ENCODE peak calls at places on chromosomes 12 and 14, in nine cellular contexts. U is GM06990, N is cardiac fibroblast, K is mucosa of descending colon, Q is transverse colon, X is bronchial epithelial cell, Z is endodermal cell, F is fibroblast of lung, V is left ventricle myocardium inferior. P is an unnamed sample.

GRCh38 chr14:90518941-90519256 is 122.1 kb downstream of the CALM1 start:
- DNase-seq in N (peak; percentile 41), V (no peak), Z (peak; percentile 87), X (peak; percentile 23), Q (peak; percentile 54), F (no peak), U (peak; percentile 29), K (peak; percentile 53), P (no peak)

GRCh38 chr14:36675581-36675980 is 13.9 kb downstream of the PAX9 start:
- DNase-seq in X (no peak), F (no peak), U (no peak), N (no peak), V (no peak), Z (no peak), K (no peak), Q (no peak), P (no peak)

GRCh38 chr14:106506901-106507305 is 980.5 kb downstream of the TMEM121 start:
- DNase-seq in Z (no peak), N (no peak), U (no peak), Q (peak; percentile 22), X (no peak), F (no peak), V (no peak), K (peak; percentile 29), P (no peak)

GRCh38 chr12:51590347-51591019 is 550 bp upstream of the SCN8A start:
- DNase-seq in Q (peak; percentile 73), X (no peak), U (peak; percentile 84), N (peak; percentile 42), F (peak; percentile 73), K (peak; percentile 82), V (peak; percentile 57), Z (peak; percentile 97), P (no peak)

GRCh38 chr14:102659797-102660196 is 67.3 kb downstream of the RCOR1 start:
- DNase-seq in K (no peak), F (peak; percentile 75), V (no peak), Z (no peak), X (peak; percentile 62), N (peak; percentile 59), Q (no peak), U (no peak), P (no peak)

GRCh38 chr14:103597623-103598372 is 31.2 kb upstream of the KLC1 start:
- DNase-seq in N (peak; percentile 86), K (no peak), Q (no peak), V (peak; percentile 25), F (peak; percentile 93), U (no peak), Z (no peak), X (peak; percentile 85), P (no peak)

GRCh38 chr12:2057041-2057792 is 4.4 kb downstream of the CACNA1C start:
- DNase-seq in V (peak; percentile 58), U (no peak), N (peak; percentile 62), Q (peak; percentile 70), X (no peak), Z (peak; percentile 99), K (peak; percentile 80), F (peak; percentile 56), P (no peak)

GRCh38 chr12:9378430-9378835 is 170.2 kb upstream of the PZP start:
- DNase-seq in V (no peak), F (no peak), K (peak; percentile 31), Q (no peak), X (peak; percentile 44), Z (peak; percentile 85), U (no peak), N (no peak), P (no peak)

GRCh38 chr12:118136559-118137003 is 657 bp downstream of the PEBP1 start:
- DNase-seq in U (peak; percentile 65), V (peak; percentile 46), F (peak; percentile 53), Z (peak; percentile 83), X (peak; percentile 17), Q (peak; percentile 61), N (peak; percentile 58), K (peak; percentile 69), P (peak; percentile 77)

GRCh38 chr12:1611775-1612174 is 17.3 kb upstream of the WNT5B start:
- DNase-seq in K (no peak), Z (no peak), Q (no peak), U (no peak), F (peak; percentile 93), V (no peak), N (peak; percentile 90), X (peak; percentile 81), P (no peak)

GRCh38 chr14:105384605-105385321 is 13.6 kb upstream of the TEX22 start:
- DNase-seq in N (no peak), V (peak; percentile 13), Q (no peak), F (no peak), U (peak; percentile 4), K (no peak), X (no peak), Z (no peak), P (no peak)

GRCh38 chr12:69007166-69007857 is 74.3 kb upstream of the CPM start:
- DNase-seq in Z (peak; percentile 72), U (no peak), K (peak; percentile 62), Q (peak; percentile 29), F (peak; percentile 83), V (no peak), N (peak; percentile 86), X (peak; percentile 92), P (no peak)

DNA sequence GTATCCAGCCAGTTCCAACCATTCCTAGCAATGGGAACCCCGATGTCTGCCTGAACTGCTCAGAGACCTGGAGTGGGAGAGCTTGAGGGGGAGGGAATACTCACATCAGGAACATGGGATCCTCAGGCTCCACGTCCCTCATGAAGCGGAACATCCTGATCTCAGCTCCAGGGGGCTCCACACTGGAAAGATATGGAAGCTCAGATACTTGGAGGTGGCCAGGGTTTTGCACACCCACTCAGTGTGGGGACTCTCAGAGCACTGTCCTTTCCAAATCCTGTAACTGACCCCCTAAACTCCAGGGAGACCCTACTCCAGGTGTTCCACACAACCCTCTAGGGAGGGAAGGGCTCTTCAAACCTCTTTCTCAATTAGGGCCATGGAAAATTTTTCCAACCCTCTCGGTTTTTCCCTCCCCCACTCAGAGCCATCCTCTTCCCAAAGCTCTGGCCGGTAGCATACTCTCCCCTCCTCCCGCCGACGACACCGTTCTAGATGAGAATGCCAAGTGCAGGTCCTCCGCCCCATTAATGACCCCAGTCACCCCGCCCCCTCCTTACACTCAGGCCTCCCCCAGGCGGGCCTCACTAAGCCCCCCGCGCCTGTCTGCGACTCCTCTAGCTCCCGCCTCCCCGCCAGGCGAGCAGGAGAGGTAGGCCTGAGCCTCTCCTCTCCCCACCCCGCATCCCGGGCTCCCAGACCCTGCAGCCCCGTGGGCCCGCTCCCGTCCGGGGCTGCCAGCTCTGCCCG is 585 bp downstream of the MLF2 start:
- DNase-seq in U (no peak), N (peak; percentile 54), Z (peak; percentile 69), V (peak; percentile 55), X (peak; percentile 23), Q (peak; percentile 50), F (peak; percentile 60), K (peak; percentile 58), P (no peak)
- TF ChIP-seq CTCF in U (no peak), N (peak; percentile 53), Z (peak; percentile 74), V (no peak), X (peak; percentile 36), Q (no peak), F (peak; percentile 38), K (no peak), P (no peak)

DNA sequence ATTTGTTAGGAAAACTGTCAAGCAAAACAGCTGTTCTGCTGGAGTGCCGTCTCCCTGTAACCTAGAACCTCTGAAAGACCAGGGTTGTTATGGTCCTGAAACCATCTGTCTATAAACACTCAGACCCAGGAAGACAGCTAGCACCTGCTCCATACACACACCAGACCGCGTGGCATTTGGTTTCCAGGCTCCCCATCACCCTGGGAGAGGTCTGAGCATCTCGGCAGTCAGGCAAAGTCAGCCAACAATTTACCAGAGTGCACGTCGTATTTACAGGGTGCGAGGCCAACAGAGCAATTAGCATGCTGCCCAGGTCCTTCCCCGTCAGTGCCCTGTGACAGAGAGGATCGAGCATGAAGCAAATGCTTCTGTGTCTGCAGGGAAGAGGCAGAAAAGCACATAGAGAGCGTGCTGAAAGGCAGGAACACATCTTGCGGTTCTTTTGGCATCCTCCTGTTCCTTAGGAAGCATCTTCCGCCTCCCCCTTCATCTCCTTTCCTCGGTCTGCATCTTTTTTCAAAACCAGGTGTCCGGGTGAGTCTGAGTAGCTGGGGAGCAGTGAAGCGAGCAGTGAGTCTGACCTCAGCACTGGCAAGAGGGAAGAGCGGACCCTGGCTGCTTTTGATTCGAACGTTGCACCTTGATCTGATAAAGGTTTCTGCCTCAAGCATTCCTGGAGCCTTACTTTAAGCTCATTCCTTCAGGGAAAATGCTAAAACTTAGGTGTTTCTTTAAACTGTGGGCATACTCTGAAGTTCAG is 272.3 kb downstream of the SLC15A4 start:
- DNase-seq in X (no peak), Q (no peak), V (no peak), F (no peak), Z (no peak), K (no peak), U (no peak), N (no peak), P (no peak)
- H3K4me3 ChIP-seq in X (no peak overlapping the region), Q (no peak overlapping the region), V (no peak overlapping the region), F (no peak overlapping the region), Z (no peak overlapping the region), K (no peak overlapping the region), U (no peak overlapping the region), N (no peak overlapping the region), P (no peak overlapping the region)

GRCh38 chr12:127560041-127560478 is 706.9 kb upstream of the TMEM132C start:
- DNase-seq in U (no peak), N (no peak), K (no peak), X (no peak), F (no peak), V (no peak), Z (no peak), Q (no peak), P (no peak)
- TF ChIP-seq CTCF in U (no peak), N (no peak), K (no peak), X (no peak), F (no peak), V (no peak), Z (peak; percentile 3), Q (no peak), P (no peak)

GRCh38 chr12:57744194-57744776 is 554 bp upstream of the TSPAN31 start:
- DNase-seq in K (peak; percentile 79), N (peak; percentile 92), V (peak; percentile 72), U (no peak), F (no peak), Q (peak; percentile 84), X (no peak), Z (no peak), P (peak; percentile 93)

GRCh38 chr12:57744777-57745484 is at the start of gene TSPAN31:
- DNase-seq in N (peak; percentile 99), Z (peak; percentile 99), F (peak; percentile 98), V (peak; percentile 98), K (peak; percentile 99), Q (peak; percentile 98), U (peak; percentile 88), X (peak; percentile 96), P (peak; percentile 98)

GRCh38 chr12:57743769-57744168 is 1.1 kb upstream of the TSPAN31 start:
- DNase-seq in Q (no peak), F (no peak), Z (no peak), N (no peak), V (no peak), K (no peak), U (no peak), X (no peak), P (no peak)

GRCh38 chr12:57745485-57745881 is 644 bp downstream of the TSPAN31 start:
- DNase-seq in X (no peak), K (no peak), V (no peak), U (no peak), Z (peak; percentile 71), N (peak; percentile 29), Q (no peak), F (no peak), P (no peak)

DNA sequence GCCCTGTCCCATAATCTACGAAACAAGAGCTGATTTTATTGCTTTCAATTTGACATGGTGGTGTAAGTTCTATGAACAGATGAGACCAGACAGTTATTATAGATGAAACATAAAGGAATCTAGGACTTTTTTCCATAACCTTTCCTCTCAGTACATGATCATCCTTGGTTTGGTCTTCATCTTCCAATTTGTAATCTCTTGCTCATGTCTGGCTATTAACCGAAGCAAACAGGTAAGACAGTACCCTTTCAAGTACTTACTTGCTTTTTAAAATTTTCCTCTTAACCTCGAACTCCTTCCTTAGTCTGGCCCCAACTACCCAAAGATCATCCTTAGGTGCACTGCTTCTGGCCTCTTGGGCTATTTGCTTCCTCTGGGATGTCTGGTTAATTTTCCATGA is 1.2 kb downstream of the TSPAN31 start:
- DNase-seq in N (no peak), Z (no peak), Q (no peak), V (no peak), U (no peak), X (no peak), K (no peak), F (no peak), P (no peak)
- H3K4me3 ChIP-seq in N (peak overlapping the region; percentile 96), Z (peak overlapping the region; percentile 97), Q (no peak overlapping the region), V (peak overlapping the region; percentile 93), U (peak overlapping the region; percentile 96), X (peak overlapping the region; percentile 73), K (no peak overlapping the region), F (peak overlapping the region; percentile 94), P (peak overlapping the region; percentile 98)